ENCODE peak calls at places on chromosomes 7 and 10, in nine cellular contexts. U, D, K, C, B, N, E, T and G are unnamed samples.
A peak's percentile ranks its signal among the peaks of the same experiment; 100 is the strongest.

GRCh38 chr7:44743750-44744149 is 4.9 kb upstream of the ZMIZ2 start:
- DNase-seq in U (no peak), D (no peak), K (no peak), C (no peak), B (no peak), N (no peak), E (no peak), T (no peak), G (no peak)

GRCh38 chr10:87546971-87547413 is 42.3 kb downstream of the MINPP1 start:
- DNase-seq in U (no peak), D (no peak), K (no peak), C (no peak), B (no peak), N (no peak), E (no peak), T (no peak), G (no peak)

GRCh38 chr7:101739757-101740398 is 77.5 kb upstream of the CUX1 start:
- DNase-seq in U (no peak), D (no peak), K (no peak), C (no peak), B (no peak), N (no peak), E (no peak), T (no peak), G (peak; percentile 83)

GRCh38 chr10:77661100-77661499 is 23.5 kb upstream of the KCNMA1 start:
- DNase-seq in U (peak; percentile 33), D (no peak), K (no peak), C (no peak), B (no peak), N (no peak), E (no peak), T (no peak), G (peak; percentile 34)

GRCh38 chr7:12066004-12066403 is 145.1 kb upstream of the TMEM106B start:
- DNase-seq in U (no peak), D (no peak), K (no peak), C (no peak), B (no peak), N (no peak), E (no peak), T (no peak), G (no peak)

GRCh38 chr10:70815504-70816219 is at the start of gene SGPL1:
- DNase-seq in U (peak; percentile 96), D (peak; percentile 58), K (peak; percentile 90), C (peak; percentile 98), B (no peak), N (peak; percentile 89), E (peak; percentile 48), T (peak; percentile 74), G (peak; percentile 95)

GRCh38 chr7:92987543-92987942 is 130.2 kb downstream of the SAMD9 start:
- DNase-seq in U (no peak), D (no peak), K (no peak), C (no peak), B (no peak), N (no peak), E (no peak), T (no peak), G (no peak)

GRCh38 chr10:78899098-78899754 is 169.5 kb upstream of the ZMIZ1 start:
- DNase-seq in U (no peak), D (no peak), K (no peak), C (no peak), B (no peak), N (no peak), E (no peak), T (no peak), G (no peak)

GRCh38 chr7:40947546-40947945 is 755.3 kb downstream of the INHBA start:
- DNase-seq in U (no peak), D (no peak), K (no peak), C (no peak), B (no peak), N (no peak), E (no peak), T (no peak), G (no peak)